ENCODE peak calls at places on chromosomes 12 and 14, in seven cellular contexts. One of them, this sample, is unnamed. For H3K4me1, the result is how much of the 10 kb centered on the place peaks cover.

GRCh38 chr12:51244269-51244668 is 5.6 kb downstream of the DAZAP2 start:
- DNase-seq in ascending aorta: no peak
- DNase-seq in upper lobe of right lung: no peak
- DNase-seq in OCI-LY7: no peak
- DNase-seq in transverse colon: no peak
- DNase-seq in gastrocnemius medialis: no peak
- DNase-seq in prostate gland: no peak
- DNase-seq in this sample: no peak

GRCh38 chr12:14279845-14280244 is 85.6 kb upstream of the ATF7IP start:
- DNase-seq in prostate gland: no peak
- DNase-seq in upper lobe of right lung: no peak
- DNase-seq in OCI-LY7: no peak
- DNase-seq in gastrocnemius medialis: no peak
- DNase-seq in ascending aorta: no peak
- DNase-seq in transverse colon: no peak
- DNase-seq in this sample: no peak

GRCh38 chr14:106417224-106418049 is 891.1 kb downstream of the TMEM121 start:
- DNase-seq in upper lobe of right lung: peak
- DNase-seq in transverse colon: peak
- DNase-seq in ascending aorta: no peak
- DNase-seq in gastrocnemius medialis: no peak
- DNase-seq in OCI-LY7: peak
- DNase-seq in prostate gland: no peak
- DNase-seq in this sample: no peak

GRCh38 chr12:78096909-78097597 is 266.4 kb downstream of the NAV3 start:
- DNase-seq in upper lobe of right lung: no peak
- DNase-seq in gastrocnemius medialis: no peak
- DNase-seq in ascending aorta: no peak
- DNase-seq in transverse colon: no peak
- DNase-seq in prostate gland: no peak
- DNase-seq in OCI-LY7: no peak
- DNase-seq in this sample: peak

GRCh38 chr14:95516554-95517209 is at the start of gene SYNE3:
- DNase-seq in gastrocnemius medialis: peak
- DNase-seq in upper lobe of right lung: peak
- DNase-seq in prostate gland: no peak
- DNase-seq in transverse colon: peak
- DNase-seq in OCI-LY7: no peak
- DNase-seq in ascending aorta: no peak
- DNase-seq in this sample: no peak

GRCh38 chr14:98163285-98163741 is 1108.7 kb downstream of the BCL11B start:
- DNase-seq in transverse colon: no peak
- DNase-seq in prostate gland: no peak
- DNase-seq in upper lobe of right lung: no peak
- DNase-seq in OCI-LY7: no peak
- DNase-seq in gastrocnemius medialis: no peak
- DNase-seq in ascending aorta: no peak
- DNase-seq in this sample: no peak

GRCh38 chr12:15708396-15709070 is 80.7 kb downstream of the EPS8 start:
- DNase-seq in ascending aorta: no peak
- DNase-seq in transverse colon: no peak
- DNase-seq in prostate gland: no peak
- DNase-seq in OCI-LY7: no peak
- DNase-seq in gastrocnemius medialis: no peak
- DNase-seq in upper lobe of right lung: no peak
- DNase-seq in this sample: no peak

GRCh38 chr14:91395998-91396660 is 21.5 kb downstream of the CCDC88C start:
- DNase-seq in upper lobe of right lung: no peak
- DNase-seq in gastrocnemius medialis: no peak
- DNase-seq in prostate gland: peak
- DNase-seq in transverse colon: peak
- DNase-seq in OCI-LY7: no peak
- DNase-seq in ascending aorta: no peak
- DNase-seq in this sample: no peak

GRCh38 chr12:109735825-109736551 is 22.4 kb downstream of the FAM222A start:
- DNase-seq in prostate gland: no peak
- DNase-seq in gastrocnemius medialis: peak
- DNase-seq in ascending aorta: no peak
- DNase-seq in upper lobe of right lung: peak
- DNase-seq in transverse colon: peak
- DNase-seq in OCI-LY7: no peak
- DNase-seq in this sample: peak

GRCh38 chr12:31876568-31877424 is 82.4 kb upstream of the RESF1 start:
- DNase-seq in transverse colon: no peak
- DNase-seq in gastrocnemius medialis: no peak
- DNase-seq in prostate gland: no peak
- DNase-seq in upper lobe of right lung: no peak
- DNase-seq in ascending aorta: no peak
- DNase-seq in OCI-LY7: peak
- DNase-seq in this sample: no peak

GRCh38 chr14:78606111-78606510 is 435.9 kb downstream of the NRXN3 start:
- DNase-seq in OCI-LY7: no peak
- DNase-seq in transverse colon: no peak
- DNase-seq in prostate gland: no peak
- DNase-seq in ascending aorta: no peak
- DNase-seq in gastrocnemius medialis: no peak
- DNase-seq in upper lobe of right lung: no peak
- DNase-seq in this sample: no peak

GRCh38 chr14:50763386-50764007 is 67.5 kb downstream of the NIN start:
- DNase-seq in upper lobe of right lung: no peak
- DNase-seq in prostate gland: peak
- DNase-seq in OCI-LY7: no peak
- DNase-seq in transverse colon: no peak
- DNase-seq in ascending aorta: no peak
- DNase-seq in gastrocnemius medialis: no peak
- DNase-seq in this sample: no peak

GRCh38 chr14:73757876-73758391 is 43.8 kb upstream of the PNMA1 start:
- DNase-seq in prostate gland: no peak
- DNase-seq in upper lobe of right lung: no peak
- DNase-seq in transverse colon: no peak
- DNase-seq in OCI-LY7: no peak
- DNase-seq in ascending aorta: no peak
- DNase-seq in gastrocnemius medialis: no peak
- DNase-seq in this sample: no peak
- H3K4me1 ChIP-seq in prostate gland: half or more
- H3K4me1 ChIP-seq in upper lobe of right lung: half or more
- H3K4me1 ChIP-seq in transverse colon: half or more
- H3K4me1 ChIP-seq in OCI-LY7: half or more
- H3K4me1 ChIP-seq in ascending aorta: half or more
- H3K4me1 ChIP-seq in gastrocnemius medialis: half or more
- H3K4me1 ChIP-seq in this sample: half or more

GRCh38 chr14:52678591-52678990 is 16.8 kb downstream of the ERO1A start:
- DNase-seq in gastrocnemius medialis: no peak
- DNase-seq in prostate gland: no peak
- DNase-seq in OCI-LY7: peak
- DNase-seq in upper lobe of right lung: no peak
- DNase-seq in ascending aorta: no peak
- DNase-seq in transverse colon: no peak
- DNase-seq in this sample: no peak
- TF ChIP-seq CTCF in gastrocnemius medialis: no peak
- TF ChIP-seq CTCF in prostate gland: no peak
- TF ChIP-seq CTCF in OCI-LY7: peak
- TF ChIP-seq CTCF in upper lobe of right lung: peak
- TF ChIP-seq CTCF in ascending aorta: no peak
- TF ChIP-seq CTCF in transverse colon: peak
- TF ChIP-seq CTCF in this sample: no peak

GRCh38 chr14:19873178-19873577 is 1.8 kb upstream of the OR4K2 start:
- DNase-seq in upper lobe of right lung: no peak
- DNase-seq in ascending aorta: no peak
- DNase-seq in OCI-LY7: no peak
- DNase-seq in gastrocnemius medialis: no peak
- DNase-seq in prostate gland: no peak
- DNase-seq in transverse colon: no peak
- DNase-seq in this sample: no peak
- H3K27ac ChIP-seq in upper lobe of right lung: no peak
- H3K27ac ChIP-seq in ascending aorta: no peak
- H3K27ac ChIP-seq in OCI-LY7: no peak
- H3K27ac ChIP-seq in gastrocnemius medialis: no peak
- H3K27ac ChIP-seq in prostate gland: no peak
- H3K27ac ChIP-seq in transverse colon: no peak
- H3K27ac ChIP-seq in this sample: no peak

GRCh38 chr12:101209319-101210302 is at the start of gene SLC5A8:
- DNase-seq in gastrocnemius medialis: no peak
- DNase-seq in prostate gland: peak
- DNase-seq in upper lobe of right lung: peak
- DNase-seq in transverse colon: peak
- DNase-seq in ascending aorta: no peak
- DNase-seq in OCI-LY7: no peak
- DNase-seq in this sample: no peak
- H3K4me1 ChIP-seq in gastrocnemius medialis: under half
- H3K4me1 ChIP-seq in prostate gland: under half
- H3K4me1 ChIP-seq in upper lobe of right lung: under half
- H3K4me1 ChIP-seq in transverse colon: under half
- H3K4me1 ChIP-seq in ascending aorta: under half
- H3K4me1 ChIP-seq in OCI-LY7: under half
- H3K4me1 ChIP-seq in this sample: under half

GRCh38 chr12:96500686-96501085 is 11.3 kb downstream of the CFAP54 start:
- DNase-seq in transverse colon: no peak
- DNase-seq in gastrocnemius medialis: no peak
- DNase-seq in prostate gland: no peak
- DNase-seq in OCI-LY7: peak
- DNase-seq in upper lobe of right lung: no peak
- DNase-seq in ascending aorta: no peak
- DNase-seq in this sample: no peak
- TF ChIP-seq CTCF in transverse colon: no peak
- TF ChIP-seq CTCF in gastrocnemius medialis: no peak
- TF ChIP-seq CTCF in prostate gland: no peak
- TF ChIP-seq CTCF in OCI-LY7: peak
- TF ChIP-seq CTCF in upper lobe of right lung: peak
- TF ChIP-seq CTCF in ascending aorta: peak
- TF ChIP-seq CTCF in this sample: no peak

GRCh38 chr12:124363376-124363965 is 68.6 kb downstream of the RFLNA start:
- DNase-seq in upper lobe of right lung: no peak
- DNase-seq in OCI-LY7: no peak
- DNase-seq in transverse colon: no peak
- DNase-seq in gastrocnemius medialis: no peak
- DNase-seq in prostate gland: no peak
- DNase-seq in ascending aorta: no peak
- DNase-seq in this sample: no peak
- H3K27ac ChIP-seq in upper lobe of right lung: no peak
- H3K27ac ChIP-seq in OCI-LY7: no peak
- H3K27ac ChIP-seq in transverse colon: no peak
- H3K27ac ChIP-seq in gastrocnemius medialis: peak
- H3K27ac ChIP-seq in prostate gland: peak
- H3K27ac ChIP-seq in ascending aorta: peak
- H3K27ac ChIP-seq in this sample: peak

This sample was measured in uterus.